ENCODE peak calls at places on chromosomes 16 and 17, in ten cellular contexts. G, T, N, O, W, Y, S, Z, Q and K are unnamed samples. For H3K4me1, the result is how much of the 10 kb centered on the place peaks cover.

GRCh38 chr17:7579839-7580630 is 597 bp downstream of the CD68 start:
- DNase-seq in Z (no peak), Q (no peak), N (no peak), O (no peak), T (no peak), W (no peak), G (no peak), Y (peak), S (no peak), K (no peak)

GRCh38 chr16:86554599-86554916 is 477 bp downstream of the MTHFSD start:
- DNase-seq in S (no peak), G (no peak), Y (no peak), W (no peak), T (no peak), Z (no peak), O (no peak), N (no peak), Q (no peak), K (no peak)

GRCh38 chr16:19607610-19608280 is 52.2 kb downstream of the VPS35L start:
- DNase-seq in S (peak), Q (no peak), W (no peak), T (no peak), O (no peak), Z (no peak), N (no peak), Y (no peak), G (no peak), K (no peak)

GRCh38 chr16:63050391-63050790 is 1014.2 kb upstream of the CDH8 start:
- DNase-seq in S (no peak), Q (no peak), O (no peak), T (no peak), W (no peak), N (no peak), Y (no peak), G (no peak), Z (no peak), K (no peak)

GRCh38 chr17:43984521-43984920 is 19.9 kb upstream of the NAGS start:
- DNase-seq in W (no peak), G (no peak), O (no peak), Z (no peak), Q (no peak), S (no peak), T (no peak), Y (no peak), N (no peak), K (no peak)

GRCh38 chr16:19876501-19877059 is 8.1 kb downstream of the GPRC5B start:
- DNase-seq in Z (no peak), N (no peak), S (no peak), G (no peak), W (no peak), Q (peak), O (no peak), T (no peak), Y (no peak), K (no peak)

GRCh38 chr17:68101075-68101991 is 65.8 kb downstream of the KPNA2 start:
- DNase-seq in N (peak), O (peak), T (peak), Z (peak), Q (peak), Y (peak), S (peak), G (peak), W (peak), K (peak)

GRCh38 chr17:38660097-38661026 is 14.4 kb downstream of the EPOP start:
- DNase-seq in W (no peak), Y (peak), N (no peak), Q (no peak), Z (no peak), S (no peak), T (no peak), O (no peak), G (no peak), K (peak)

GRCh38 chr17:19378416-19379293 is at the start of gene MAPK7:
- DNase-seq in N (peak), G (peak), T (no peak), Q (no peak), O (no peak), Y (no peak), Z (no peak), S (no peak), W (no peak), K (no peak)

GRCh38 chr17:2011421-2012371 is 13.4 kb downstream of the RTN4RL1 start:
- DNase-seq in W (no peak), O (no peak), Q (no peak), G (peak), Y (peak), N (no peak), Z (no peak), T (no peak), S (no peak), K (no peak)

GRCh38 chr17:12637015-12637414 is 28.7 kb upstream of the MYOCD start:
- DNase-seq in G (no peak), N (no peak), Q (no peak), Y (no peak), Z (peak), O (no peak), S (peak), T (no peak), W (no peak), K (no peak)

GRCh38 chr16:85225291-85225690 is 113.0 kb upstream of the CIBAR2 start:
- DNase-seq in T (no peak), W (no peak), Q (no peak), G (no peak), O (no peak), Z (no peak), Y (no peak), S (no peak), N (no peak), K (no peak)

GRCh38 chr16:82136956-82137818 is 32.8 kb downstream of the MPHOSPH6 start:
- DNase-seq in Z (no peak), G (no peak), W (no peak), S (no peak), Q (no peak), T (no peak), N (no peak), O (no peak), Y (no peak), K (no peak)

GRCh38 chr16:83615553-83615952 is 192.2 kb upstream of the HSBP1 start:
- DNase-seq in Y (no peak), G (no peak), T (no peak), Z (no peak), N (no peak), Q (no peak), W (no peak), S (peak), O (no peak), K (no peak)

GRCh38 chr17:75380750-75381149 is 24.7 kb downstream of the GRB2 start:
- DNase-seq in S (no peak), G (no peak), Z (no peak), O (no peak), T (no peak), Y (no peak), Q (no peak), N (no peak), W (no peak), K (no peak)

GRCh38 chr17:74816883-74817620 is 40.9 kb upstream of the NAT9 start:
- DNase-seq in W (no peak), O (no peak), T (no peak), N (no peak), G (no peak), Z (no peak), S (no peak), Y (no peak), Q (no peak), K (no peak)

GRCh38 chr17:9195961-9196668 is 174.8 kb downstream of the NTN1 start:
- DNase-seq in N (peak), S (no peak), G (no peak), O (no peak), Q (no peak), Z (no peak), W (no peak), T (no peak), Y (no peak), K (no peak)

GRCh38 chr16:13873835-13874438 is 46.0 kb upstream of the ERCC4 start:
- DNase-seq in Y (no peak), G (no peak), O (no peak), W (no peak), T (no peak), S (peak), Z (no peak), N (no peak), Q (no peak), K (no peak)

GRCh38 chr16:50354629-50355456 is 13.9 kb downstream of the BRD7 start:
- DNase-seq in Q (no peak), S (no peak), T (no peak), Y (no peak), N (no peak), Z (no peak), W (no peak), G (no peak), O (no peak), K (no peak)

GRCh38 chr17:50684612-50685333 is 22.9 kb downstream of the ANKRD40 start:
- DNase-seq in N (peak), T (no peak), G (peak), Y (no peak), Q (no peak), O (no peak), S (no peak), W (no peak), Z (no peak), K (no peak)

GRCh38 chr16:87321336-87322107 is 4.3 kb upstream of the C16orf95 start:
- DNase-seq in O (no peak), G (no peak), Z (no peak), Y (no peak), W (no peak), N (no peak), T (no peak), Q (no peak), S (no peak), K (no peak)

GRCh38 chr16:86924537-86924936 is 346.2 kb downstream of the FOXL1 start:
- DNase-seq in Y (no peak), S (peak), G (no peak), N (no peak), Z (no peak), T (no peak), O (no peak), W (no peak), Q (no peak), K (no peak)

GRCh38 chr17:48058393-48059124 is 10.4 kb downstream of the NFE2L1 start:
- DNase-seq in W (no peak), O (no peak), S (no peak), Z (no peak), T (no peak), G (no peak), Y (no peak), N (no peak), Q (no peak), K (no peak)

GRCh38 chr16:50515218-50515617 is 33.0 kb upstream of the NKD1 start:
- DNase-seq in Z (no peak), T (no peak), S (no peak), G (no peak), Y (no peak), N (no peak), Q (no peak), O (no peak), W (no peak), K (no peak)

GRCh38 chr17:56309897-56310296 is 156.6 kb downstream of the ANKFN1 start:
- DNase-seq in T (no peak), G (no peak), Y (no peak), N (no peak), Q (no peak), W (no peak), S (peak), Z (no peak), O (no peak), K (no peak)

GRCh38 chr17:4232168-4232813 is 31.5 kb downstream of the ANKFY1 start:
- DNase-seq in Q (peak), Z (no peak), S (peak), N (no peak), W (no peak), G (no peak), O (no peak), Y (no peak), T (no peak), K (no peak)

GRCh38 chr16:65572156-65572555 is 450.3 kb upstream of the CDH11 start:
- DNase-seq in N (no peak), Q (no peak), Z (no peak), T (no peak), S (peak), O (no peak), W (no peak), Y (no peak), G (no peak), K (no peak)

GRCh38 chr17:58250344-58251011 is 12.1 kb downstream of the LPO start:
- DNase-seq in Q (no peak), W (no peak), N (no peak), O (no peak), G (no peak), S (no peak), T (no peak), Z (no peak), Y (no peak), K (no peak)

GRCh38 chr16:17289050-17289449 is 181.7 kb downstream of the XYLT1 start:
- DNase-seq in Z (no peak), O (no peak), W (no peak), G (no peak), N (no peak), T (no peak), Y (no peak), Q (no peak), S (no peak), K (no peak)

GRCh38 chr16:13984794-13985193 is 64.8 kb downstream of the ERCC4 start:
- DNase-seq in Z (no peak), Q (no peak), W (no peak), N (no peak), G (no peak), O (no peak), T (no peak), Y (no peak), S (no peak), K (no peak)

GRCh38 chr17:17845046-17845775 is 8.4 kb upstream of the SREBF1 start:
- DNase-seq in T (no peak), Q (no peak), O (no peak), Z (no peak), Y (peak), N (no peak), W (peak), S (no peak), G (peak), K (peak)

GRCh38 chr17:73550561-73550960 is 93.7 kb downstream of the SDK2 start:
- DNase-seq in Q (no peak), Z (no peak), T (no peak), G (no peak), Y (peak), S (no peak), N (no peak), W (no peak), O (no peak), K (peak)

GRCh38 chr17:50686494-50687199 is 21.1 kb downstream of the ANKRD40 start:
- DNase-seq in O (no peak), T (peak), Y (peak), W (peak), G (peak), S (peak), N (peak), Z (no peak), Q (peak), K (peak)

GRCh38 chr17:59798111-59798510 is 90.7 kb downstream of the VMP1 start:
- DNase-seq in Y (no peak), T (no peak), S (no peak), Q (no peak), N (no peak), O (no peak), G (no peak), Z (no peak), W (no peak), K (no peak)

GRCh38 chr17:59800530-59800942 is 92.2 kb downstream of the TUBD1 start:
- DNase-seq in S (no peak), Y (no peak), Z (no peak), N (no peak), O (no peak), W (no peak), G (no peak), T (no peak), Q (no peak), K (no peak)

GRCh38 chr17:59793249-59793648 is 85.8 kb downstream of the VMP1 start:
- DNase-seq in T (no peak), O (no peak), Z (no peak), Q (no peak), G (no peak), Y (no peak), W (no peak), N (no peak), S (no peak), K (no peak)

GRCh38 chr17:59796138-59796537 is 88.7 kb downstream of the VMP1 start:
- DNase-seq in S (no peak), W (no peak), T (no peak), O (no peak), Z (no peak), G (no peak), N (no peak), Q (no peak), Y (no peak), K (no peak)

GRCh38 chr17:59796785-59797205 is 89.3 kb downstream of the VMP1 start:
- DNase-seq in Y (no peak), T (no peak), W (no peak), O (no peak), G (no peak), N (no peak), Q (no peak), S (no peak), Z (no peak), K (no peak)
- H3K4me1 ChIP-seq in Y (under half), T (under half), W (under half), O (under half), G (under half), N (under half), Q (under half), S (under half), Z (under half), K (under half)

DNA sequence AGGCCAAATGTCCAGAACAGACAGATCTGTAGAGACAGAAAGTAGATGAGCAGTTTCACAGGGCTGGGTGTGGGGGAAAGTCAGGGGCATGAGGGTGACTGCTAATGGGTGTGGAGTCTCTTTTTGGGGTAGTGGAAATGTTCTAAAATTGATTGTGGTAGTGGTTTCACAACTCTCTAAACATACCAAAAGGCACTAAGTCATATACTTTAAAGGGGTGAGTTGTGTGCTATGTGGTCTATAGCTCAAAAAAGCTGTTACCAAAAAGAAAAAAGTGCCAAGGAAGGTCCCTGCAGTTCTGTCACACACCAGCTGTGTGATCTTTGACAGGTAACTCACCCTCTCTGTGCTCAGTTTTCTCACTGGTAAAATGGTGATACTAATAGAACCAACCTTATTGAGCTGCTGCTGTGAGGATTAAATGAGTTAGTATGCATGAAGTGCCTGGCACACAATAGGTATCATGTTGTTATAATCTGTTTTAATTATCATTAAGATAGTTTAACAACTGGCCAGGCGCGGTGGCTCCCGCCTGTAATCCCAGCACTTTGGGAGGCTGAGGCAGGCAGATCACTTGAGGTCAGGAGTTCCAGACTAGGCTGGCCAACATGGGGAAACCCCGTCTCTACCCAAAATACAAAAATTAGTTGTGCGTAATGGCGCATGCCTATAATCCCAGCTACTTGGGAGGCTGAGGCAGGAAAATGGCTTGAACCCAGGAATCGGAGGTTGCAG is 10.3 kb downstream of the ITGAX start:
- DNase-seq in G (no peak), Q (no peak), W (no peak), N (no peak), Y (peak), T (no peak), Z (no peak), S (no peak), O (no peak), K (no peak)
- H3K27ac ChIP-seq in G (no peak), Q (no peak), W (no peak), N (no peak), Y (no peak), T (no peak), Z (no peak), S (no peak), O (no peak), K (no peak)

GRCh38 chr17:81552244-81553017 is at the start of gene FAAP100:
- DNase-seq in T (peak), G (peak), O (no peak), S (peak), Y (peak), W (peak), Q (peak), N (peak), Z (no peak), K (peak)
- TF ChIP-seq POLR2A in T (peak), G (peak), O (peak), S (peak), Y (peak), W (peak), Q (peak), N (peak), Z (no peak), K (no peak)

GRCh38 chr17:65557349-65558310 is 3.8 kb downstream of the AXIN2 start:
- DNase-seq in Q (no peak), Z (no peak), Y (peak), O (no peak), N (no peak), T (peak), W (no peak), S (peak), G (no peak), K (peak)

GRCh38 chr17:65559802-65560627 is 1.4 kb downstream of the AXIN2 start:
- DNase-seq in W (peak), T (peak), Y (peak), G (no peak), O (no peak), S (no peak), Z (no peak), N (no peak), Q (no peak), K (peak)

GRCh38 chr17:65558311-65558682 is 3.2 kb downstream of the AXIN2 start:
- DNase-seq in T (no peak), O (no peak), Y (no peak), Z (no peak), N (no peak), W (peak), Q (no peak), S (no peak), G (no peak), K (no peak)

GRCh38 chr17:65559483-65559801 is 2.0 kb downstream of the AXIN2 start:
- DNase-seq in S (no peak), Z (no peak), O (no peak), G (no peak), Q (no peak), Y (no peak), W (no peak), T (no peak), N (no peak), K (no peak)

GRCh38 chr17:65558683-65559311 is 2.7 kb downstream of the AXIN2 start:
- DNase-seq in W (no peak), G (no peak), T (peak), Y (no peak), Q (no peak), N (no peak), O (no peak), Z (no peak), S (no peak), K (peak)
- H3K4me1 ChIP-seq in W (under half), G (half or more), T (under half), Y (under half), Q (under half), N (under half), O (under half), Z (under half), S (under half), K (under half)

DNA sequence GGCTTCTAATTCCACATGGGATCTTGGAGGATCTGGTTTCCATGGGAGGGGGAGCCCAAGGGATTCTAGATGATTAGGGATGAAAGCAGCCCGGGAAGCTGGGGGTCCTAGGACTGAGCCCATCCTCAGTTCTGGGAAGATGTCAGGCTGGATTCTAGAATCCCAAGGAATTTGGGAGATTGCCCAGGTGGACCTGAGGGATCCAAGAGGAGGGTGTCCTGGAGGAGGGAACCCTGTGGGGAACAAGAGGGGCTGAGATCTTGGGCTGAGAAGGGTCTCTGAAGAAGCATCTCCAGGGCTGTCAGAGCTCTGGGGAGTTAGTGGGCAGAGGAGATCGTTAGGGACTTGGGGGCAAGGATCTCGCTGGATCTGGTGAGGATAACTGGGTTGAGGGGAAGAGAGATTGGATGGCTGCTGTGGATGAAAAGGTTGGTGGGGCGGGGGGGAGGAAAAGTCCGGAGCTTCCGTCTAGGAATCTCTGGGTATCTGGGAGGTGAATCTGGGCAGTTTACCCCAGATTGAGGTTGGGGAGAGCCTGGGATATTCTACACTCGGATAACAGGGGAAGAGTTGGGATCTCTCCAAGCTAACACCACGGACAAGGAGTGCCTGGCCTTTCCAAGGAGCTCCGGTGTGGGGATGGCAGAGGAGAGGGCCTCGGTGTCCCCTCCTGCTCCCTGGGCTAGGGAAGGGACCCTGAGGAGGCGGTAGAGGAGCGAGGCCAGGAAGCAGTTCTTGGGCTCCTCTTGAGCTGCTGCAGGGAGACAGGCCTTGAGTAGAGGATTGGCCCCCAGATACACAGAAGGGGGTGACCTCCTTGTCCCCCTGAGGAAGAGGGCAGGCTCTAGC is 1.6 kb downstream of the FBXL19 start:
- DNase-seq in T (no peak), Q (no peak), W (no peak), Y (no peak), O (no peak), G (no peak), Z (no peak), S (no peak), N (no peak), K (no peak)
- H3K27ac ChIP-seq in T (peak), Q (peak), W (no peak), Y (peak), O (peak), G (no peak), Z (no peak), S (no peak), N (peak), K (peak)